ENCODE peak calls at places on chromosomes 4 and X, in six cellular contexts. P is A549, A is suprapubic skin, K is erythroblast, Z is adrenal gland, D is ovary. V is an unnamed sample.

GRCh38 chr4:165457793-165458192 is 79.0 kb downstream of the CPE start:
- DNase-seq in P (no peak), A (no peak), K (no peak), Z (no peak), D (no peak), V (no peak)

GRCh38 chr4:54819044-54819443 is 161.3 kb downstream of the KIT start:
- DNase-seq in P (no peak), A (no peak), K (no peak), Z (no peak), D (no peak), V (no peak)

GRCh38 chrX:47297874-47298273 is 65.1 kb downstream of the USP11 start:
- DNase-seq in P (no peak), A (no peak), K (no peak), Z (no peak), D (no peak), V (no peak)

GRCh38 chr4:130124066-130124465 is 1028.1 kb downstream of the C4orf33 start:
- DNase-seq in P (no peak), A (no peak), K (no peak), Z (no peak), D (no peak), V (no peak)

GRCh38 chr4:139814285-139815015 is 148.8 kb downstream of the MGST2 start:
- DNase-seq in P (no peak), A (no peak), K (peak; percentile 11), Z (peak; percentile 70), D (peak; percentile 31), V (no peak)

GRCh38 chr4:119113033-119113655 is 22.5 kb upstream of the MYOZ2 start:
- DNase-seq in P (peak; percentile 55), A (no peak), K (no peak), Z (no peak), D (no peak), V (no peak)

GRCh38 chr4:114694770-114695169 is 96.2 kb downstream of the UGT8 start:
- DNase-seq in P (no peak), A (no peak), K (peak; percentile 2), Z (no peak), D (no peak), V (no peak)

GRCh38 chrX:119266364-119266995 is 30.4 kb downstream of the PGRMC1 start:
- DNase-seq in P (peak; percentile 24), A (no peak), K (peak; percentile 5), Z (peak; percentile 31), D (no peak), V (no peak)

GRCh38 chr4:57504139-57504538 is 394.0 kb upstream of the IGFBP7 start:
- DNase-seq in P (no peak), A (no peak), K (no peak), Z (no peak), D (no peak), V (no peak)

GRCh38 chr4:180057198-180057821 is 2185.9 kb upstream of the TENM3 start:
- DNase-seq in P (peak; percentile 1), A (no peak), K (no peak), Z (peak; percentile 19), D (no peak), V (no peak)

GRCh38 chr4:11597506-11597905 is 168.8 kb upstream of the HS3ST1 start:
- DNase-seq in P (no peak), A (no peak), K (no peak), Z (no peak), D (no peak), V (no peak)

GRCh38 chr4:164847967-164848649 is 28.9 kb upstream of the APELA start:
- DNase-seq in P (no peak), A (no peak), K (no peak), Z (no peak), D (no peak), V (no peak)

GRCh38 chr4:8688908-8689445 is 96.4 kb downstream of the CPZ start:
- DNase-seq in P (no peak), A (no peak), K (no peak), Z (peak; percentile 2), D (no peak), V (no peak)

GRCh38 chrX:8906299-8906698 is 105.1 kb upstream of the FAM9A start:
- DNase-seq in P (no peak), A (no peak), K (no peak), Z (no peak), D (no peak), V (no peak)

GRCh38 chr4:125434136-125434535 is 119.4 kb downstream of the FAT4 start:
- DNase-seq in P (no peak), A (no peak), K (no peak), Z (no peak), D (no peak), V (no peak)

GRCh38 chrX:106780664-106781377 is 21.7 kb upstream of the TBC1D8B start:
- DNase-seq in P (no peak), A (no peak), K (no peak), Z (no peak), D (no peak), V (no peak)

GRCh38 chr4:2413821-2414610 is 4.4 kb downstream of the ZFYVE28 start:
- DNase-seq in P (no peak), A (no peak), K (no peak), Z (no peak), D (no peak), V (peak; percentile 92)

GRCh38 chr4:105248613-105249012 is 101.9 kb downstream of the TET2 start:
- DNase-seq in P (no peak), A (no peak), K (no peak), Z (no peak), D (no peak), V (no peak)

GRCh38 chrX:123884809-123885408 is 25.1 kb downstream of the XIAP start:
- DNase-seq in P (peak; percentile 36), A (no peak), K (peak; percentile 55), Z (peak; percentile 32), D (no peak), V (peak; percentile 32)

GRCh38 chr4:17448689-17449088 is 63.2 kb downstream of the QDPR start:
- DNase-seq in P (no peak), A (no peak), K (no peak), Z (no peak), D (no peak), V (no peak)

GRCh38 chrX:7108995-7109634 is 38.4 kb upstream of the STS start:
- DNase-seq in P (no peak), A (no peak), K (no peak), Z (no peak), D (no peak), V (no peak)

GRCh38 chr4:70601422-70602039 is 9.5 kb downstream of the AMBN start:
- DNase-seq in P (peak; percentile 6), A (no peak), K (peak; percentile 66), Z (peak; percentile 41), D (no peak), V (peak; percentile 75)

GRCh38 chrX:1558761-1559468 is 21.9 kb upstream of the P2RY8 start:
- DNase-seq in P (no peak), A (peak; percentile 43), K (peak; percentile 69), Z (no peak), D (no peak), V (no peak)

DNA sequence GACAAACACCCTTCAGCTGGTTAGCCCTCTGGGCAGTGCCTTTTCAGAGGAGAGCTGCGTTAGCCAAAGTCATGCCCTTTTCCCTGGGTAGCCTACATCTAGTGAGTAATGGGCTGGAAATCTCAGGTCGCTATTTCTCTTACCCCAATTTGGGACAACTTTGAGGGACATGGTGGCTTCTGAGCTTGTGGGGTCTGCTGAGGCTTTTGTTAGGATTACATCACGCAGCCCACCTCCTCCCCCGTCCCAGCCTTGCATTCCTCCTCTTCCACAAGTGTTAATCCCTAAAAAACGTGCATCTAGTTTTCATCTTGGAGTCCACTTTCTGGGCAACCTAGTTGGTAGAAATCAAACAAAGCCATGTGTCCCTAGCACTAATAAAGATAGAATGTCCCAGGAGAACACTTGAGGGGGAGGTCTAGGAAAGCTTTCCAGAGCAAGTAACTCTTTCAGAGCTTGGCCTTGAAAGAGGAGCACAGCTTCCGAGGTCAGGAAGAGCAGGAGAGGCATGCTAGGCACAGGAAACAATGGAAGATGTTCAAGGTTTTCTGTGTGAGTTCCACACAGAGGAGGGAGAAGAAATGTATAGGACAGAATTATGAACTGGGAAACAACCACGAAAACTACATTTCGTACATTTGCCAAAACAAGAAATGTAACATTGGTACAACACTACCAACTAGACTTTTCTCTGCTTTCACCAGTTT is 2.8 kb downstream of the MRFAP1 start:
- DNase-seq in P (no peak), A (peak; percentile 26), K (no peak), Z (no peak), D (no peak), V (no peak)
- TF ChIP-seq POLR2A in P (no peak), A (no peak), K (peak; percentile 24), Z (no peak), D (no peak), V (no peak)

DNA sequence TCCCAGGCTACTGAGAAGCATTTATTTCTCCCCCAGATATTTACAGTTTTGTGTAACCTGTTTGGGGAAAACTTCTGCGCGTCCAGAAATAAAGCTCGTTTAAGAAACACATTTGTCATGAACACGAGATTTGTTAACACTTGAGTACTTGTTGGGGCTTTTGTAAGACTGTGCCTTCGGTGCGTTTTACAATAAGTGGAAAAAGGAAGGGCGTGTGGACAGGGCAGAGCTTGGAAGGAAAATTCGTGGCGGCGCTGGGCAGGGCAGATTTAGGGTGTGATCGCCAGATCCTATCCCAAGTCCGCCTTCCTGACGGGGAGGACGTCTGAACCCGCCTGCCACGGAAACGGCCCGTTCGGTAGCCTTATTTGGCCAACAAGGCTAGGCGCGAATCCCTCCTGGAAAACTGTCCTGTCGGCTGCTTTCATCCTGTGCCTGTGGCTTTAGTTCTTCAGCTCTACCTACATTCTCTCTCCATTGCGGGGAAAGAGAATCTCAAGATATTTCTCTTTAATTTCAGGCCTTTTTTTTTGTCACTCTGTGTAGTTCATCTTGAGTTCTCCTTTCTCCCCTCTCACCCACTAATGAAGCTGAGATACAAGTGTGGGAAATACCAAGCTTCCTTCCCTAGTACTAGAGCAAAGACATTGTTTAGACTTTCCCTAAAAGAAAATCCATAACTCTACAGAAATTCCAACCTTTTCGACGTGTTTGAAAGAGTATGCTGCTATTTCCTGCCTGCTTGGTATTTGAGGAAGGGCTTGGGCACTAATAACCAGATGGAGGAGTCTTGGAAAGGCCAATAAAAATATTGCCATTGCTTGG is 946 bp downstream of the PDLIM5 start:
- DNase-seq in P (peak; percentile 17), A (peak; percentile 94), K (peak; percentile 65), Z (peak; percentile 90), D (peak; percentile 73), V (peak; percentile 48)
- TF ChIP-seq POLR2A in P (no peak), A (no peak), K (peak; percentile 8), Z (no peak), D (no peak), V (peak; percentile 43)

DNA sequence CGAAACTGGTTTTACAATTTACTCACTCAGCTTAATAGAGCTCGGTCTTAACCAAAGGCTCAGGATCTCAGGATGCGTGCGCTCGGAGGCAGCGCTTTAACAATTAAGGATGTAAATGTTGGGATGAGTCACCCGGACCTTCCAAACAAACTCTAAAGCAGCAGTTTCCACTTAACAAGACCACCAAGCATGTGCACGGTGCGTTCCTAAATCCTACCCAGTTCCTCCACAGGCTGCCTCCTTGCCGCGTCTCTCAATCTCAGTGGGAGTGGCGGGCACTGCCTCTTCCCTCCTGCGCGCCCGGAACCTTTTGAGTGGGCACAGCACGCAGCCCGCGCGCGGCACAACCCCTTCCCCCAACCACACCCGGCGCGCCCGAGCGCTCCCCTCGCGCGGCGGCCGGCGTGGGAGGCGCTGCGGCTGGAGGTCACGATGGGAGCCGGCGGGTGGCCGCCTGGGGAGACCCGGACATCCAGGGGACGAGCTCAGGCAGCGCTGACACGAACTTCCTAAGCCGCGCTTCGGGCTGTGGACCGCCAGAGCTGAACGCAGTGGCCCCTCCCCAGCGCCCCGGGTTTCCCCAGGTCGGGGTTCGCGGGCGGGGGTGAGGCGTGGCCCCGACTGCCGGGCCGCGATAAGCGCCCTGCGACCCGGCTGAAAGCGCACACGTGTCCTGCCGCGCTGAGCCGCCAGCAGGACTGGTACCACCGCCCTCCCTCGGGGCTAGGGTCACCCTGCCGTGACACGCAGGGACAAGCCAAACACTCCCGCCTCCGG is at the start of gene ABCG2:
- DNase-seq in P (peak; percentile 29), A (no peak), K (peak; percentile 95), Z (peak; percentile 23), D (peak; percentile 43), V (peak; percentile 82)
- TF ChIP-seq POLR2A in P (peak; percentile 74), A (no peak), K (peak; percentile 58), Z (no peak), D (no peak), V (peak; percentile 63)

GRCh38 chr4:95548738-95549245 is at the start of gene UNC5C:
- DNase-seq in P (no peak), A (peak; percentile 75), K (peak; percentile 13), Z (peak; percentile 89), D (peak; percentile 67), V (no peak)
- TF ChIP-seq POLR2A in P (no peak), A (no peak), K (no peak), Z (peak; percentile 75), D (peak; percentile 86), V (peak; percentile 30)